ENCODE peak calls at places on chromosomes 4 and X, in seven cellular contexts. L is mesendoderm, B is IMR-90, A is H9, I is trophoblast cell, M is neuronal stem cell, F is H1. D is an unnamed sample.

GRCh38 chr4:20249333-20249732 is 2.4 kb upstream of the SLIT2 start:
- DNase-seq in L (peak), B (peak), A (no peak), I (no peak), M (no peak), F (no peak), D (peak)

GRCh38 chrX:150508461-150509367 is 59.7 kb upstream of the MTM1 start:
- DNase-seq in L (peak), B (peak), A (peak), I (no peak), M (no peak), F (no peak), D (no peak)

GRCh38 chrX:12894074-12894691 is 12.2 kb upstream of the TLR8 start:
- DNase-seq in L (peak), B (peak), A (no peak), I (no peak), M (no peak), F (no peak), D (peak)

GRCh38 chrX:22090181-22090580 is 58.1 kb downstream of the PHEX start:
- DNase-seq in L (no peak), B (peak), A (no peak), I (peak), M (no peak), F (no peak), D (peak)

GRCh38 chr4:99457270-99457669 is 22.1 kb upstream of the ADH7 start:
- DNase-seq in L (peak), B (no peak), A (no peak), I (no peak), M (no peak), F (no peak), D (no peak)

GRCh38 chr4:1291091-1291490 is 1.4 kb downstream of the MAEA start:
- DNase-seq in L (no peak), B (no peak), A (peak), I (no peak), M (no peak), F (no peak), D (no peak)

GRCh38 chrX:129779747-129780146 is at the start of gene SASH3:
- DNase-seq in L (no peak), B (no peak), A (no peak), I (no peak), M (no peak), F (no peak), D (no peak)

GRCh38 chr4:41257257-41257900 is 651 bp downstream of the UCHL1 start:
- DNase-seq in L (peak), B (peak), A (peak), I (no peak), M (peak), F (no peak), D (peak)

GRCh38 chr4:176343286-176343685 is 23.5 kb downstream of the SPCS3 start:
- DNase-seq in L (no peak), B (no peak), A (no peak), I (no peak), M (no peak), F (no peak), D (no peak)

DNA sequence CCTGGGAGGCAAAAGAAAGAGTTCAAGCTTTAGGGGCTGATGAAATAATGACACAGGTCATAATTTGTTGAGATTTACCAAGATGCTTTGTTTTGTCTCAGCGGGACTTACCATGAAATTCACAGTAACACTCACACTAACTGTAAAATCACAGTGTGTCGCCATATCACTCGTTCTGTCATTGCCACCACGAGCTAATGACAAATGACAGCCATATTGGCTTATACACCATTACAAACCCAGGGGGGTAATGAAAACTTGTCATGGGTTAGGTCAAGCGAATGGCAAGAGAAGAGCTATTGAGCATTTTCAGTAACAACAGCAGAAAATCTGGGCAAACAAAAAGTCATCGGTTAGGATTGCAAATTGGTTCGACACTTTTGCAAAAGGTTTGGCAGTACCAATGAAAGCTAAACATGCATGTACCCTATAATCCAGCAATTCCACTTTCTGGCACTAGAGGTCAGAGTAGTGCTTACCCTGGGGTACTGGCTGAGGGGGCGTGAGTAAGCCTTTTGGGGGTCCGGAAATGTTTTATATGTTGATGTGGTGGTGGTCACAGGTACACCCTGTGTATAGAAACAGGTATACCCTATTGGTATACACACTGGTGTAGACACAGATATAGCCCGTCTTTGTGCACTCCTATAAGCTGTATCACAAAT is 83.9 kb upstream of the RAI2 start:
- DNase-seq in L (no peak), B (no peak), A (no peak), I (no peak), M (peak), F (no peak), D (no peak)
- H4K8ac ChIP-seq in L (no peak), B (no peak), A (no peak), I (no peak), M (no peak), F (no peak), D (no peak)

DNA sequence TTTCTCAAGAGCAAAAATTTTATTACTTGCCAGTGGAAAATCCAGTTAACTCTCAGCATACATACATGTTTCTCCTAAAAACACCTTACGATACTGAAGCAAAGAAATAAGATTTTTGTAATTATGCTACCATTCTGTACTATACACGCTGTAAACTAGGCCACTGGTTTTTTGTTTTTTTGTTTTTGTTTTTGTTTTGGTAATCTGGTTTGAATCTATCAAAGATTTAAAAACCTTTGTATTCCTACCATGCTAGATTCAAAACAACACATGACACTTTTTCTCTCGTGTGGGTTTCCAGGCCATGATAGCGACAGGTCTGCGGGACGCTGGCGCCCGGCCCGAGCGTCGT is 778 bp downstream of the TMEM192 start:
- DNase-seq in L (no peak), B (no peak), A (no peak), I (no peak), M (no peak), F (no peak), D (no peak)
- H3K9ac ChIP-seq in L (peak), B (peak), A (peak), I (peak), M (peak), F (no peak), D (peak)

GRCh38 chrX:134162032-134162431 is 75.0 kb upstream of the CCDC160 start:
- DNase-seq in L (no peak), B (no peak), A (no peak), I (no peak), M (no peak), F (no peak), D (no peak)
- H4K8ac ChIP-seq in L (no peak), B (no peak), A (no peak), I (no peak), M (no peak), F (no peak), D (no peak)

DNA sequence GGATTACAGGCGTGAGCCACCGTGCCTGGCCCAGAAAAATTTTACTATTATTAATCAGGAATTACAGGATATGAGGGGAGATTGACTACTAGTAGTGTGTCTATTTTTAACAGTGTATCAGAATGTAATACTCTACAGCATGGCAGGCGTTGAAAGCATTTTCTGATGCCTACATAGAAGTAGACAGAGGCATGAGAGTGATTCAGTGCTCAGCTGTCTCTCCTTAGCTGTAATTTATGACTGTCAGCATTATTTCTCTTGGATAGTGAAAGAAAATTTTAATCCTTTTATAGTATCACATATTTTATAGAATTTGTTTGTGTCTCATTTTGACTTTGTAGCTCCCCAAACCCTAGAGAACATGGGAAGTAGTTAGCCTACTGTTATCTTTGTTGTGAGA is 20.7 kb downstream of the ARHGAP24 start:
- DNase-seq in L (no peak), B (no peak), A (no peak), I (no peak), M (no peak), F (no peak), D (no peak)
- H3K9ac ChIP-seq in L (no peak), B (no peak), A (no peak), I (no peak), M (no peak), F (no peak), D (peak)

D was measured in mesenchymal stem cell.